ENCODE peak calls at places on chromosomes 11 and 22, in seven cellular contexts. W, S, Y, D, O, M and Q are unnamed samples.

GRCh38 chr22:47207387-47207786 is 444.9 kb downstream of the TBC1D22A start:
- DNase-seq in W (no peak), O (no peak), Y (no peak), S (no peak), D (no peak), M (peak; percentile 39), Q (no peak)

GRCh38 chr11:108368134-108368533 is 99.2 kb downstream of the C11orf65 start:
- DNase-seq in S (no peak), Y (no peak), M (no peak), D (no peak), O (no peak), W (no peak), Q (no peak)

GRCh38 chr11:120199613-120200012 is 11.2 kb upstream of the OAF start:
- DNase-seq in M (no peak), D (no peak), W (no peak), Y (no peak), S (no peak), O (no peak), Q (no peak)

GRCh38 chr11:69615545-69616278 is 25.2 kb upstream of the CCND1 start:
- DNase-seq in D (no peak), Y (no peak), W (no peak), O (no peak), S (no peak), M (no peak), Q (peak; percentile 72)

GRCh38 chr22:32444068-32444467 is 20.2 kb downstream of the BPIFC start:
- DNase-seq in O (no peak), S (peak; percentile 17), W (no peak), Y (no peak), M (no peak), D (no peak), Q (no peak)

GRCh38 chr11:96061094-96061493 is 137.2 kb upstream of the MTMR2 start:
- DNase-seq in Y (no peak), S (no peak), W (no peak), D (no peak), O (no peak), M (no peak), Q (no peak)

GRCh38 chr22:39949964-39950737 is 10.0 kb upstream of the TMA7B start:
- DNase-seq in O (no peak), S (no peak), D (no peak), M (no peak), W (no peak), Y (no peak), Q (no peak)

GRCh38 chr22:35072939-35073338 is 7.0 kb downstream of the ISX start:
- DNase-seq in D (no peak), W (no peak), O (no peak), Y (no peak), M (no peak), S (no peak), Q (no peak)

GRCh38 chr22:37229012-37229804 is 14.9 kb downstream of the RAC2 start:
- DNase-seq in D (peak; percentile 20), M (peak; percentile 54), O (no peak), W (no peak), Y (no peak), S (peak; percentile 56), Q (peak; percentile 48)

GRCh38 chr11:4607782-4608666 is at the start of gene TRIM68:
- DNase-seq in M (peak; percentile 98), Y (peak; percentile 84), D (peak; percentile 85), O (peak; percentile 98), W (peak; percentile 92), S (peak; percentile 96), Q (peak; percentile 99)

GRCh38 chr11:12680940-12681258 is 6.7 kb downstream of the TEAD1 start:
- DNase-seq in D (no peak), Y (no peak), S (no peak), W (no peak), M (no peak), O (no peak), Q (no peak)
- H3K4me1 ChIP-seq in D (peaks cover 93% of the 10 kb centered on the region), Y (peaks cover 63% of the 10 kb centered on the region), S (peaks cover 64% of the 10 kb centered on the region), W (peaks cover 40% of the 10 kb centered on the region), M (peaks cover 24% of the 10 kb centered on the region), O (no peaks in the 10 kb centered on the region), Q (peaks cover 1% of the 10 kb centered on the region)

GRCh38 chr11:61357233-61357893 is 4.3 kb downstream of the CYB561A3 start:
- DNase-seq in D (no peak), W (no peak), O (no peak), S (no peak), Y (no peak), M (no peak), Q (no peak)

GRCh38 chr11:61356701-61357100 is 5.0 kb downstream of the CYB561A3 start:
- DNase-seq in M (no peak), O (no peak), S (no peak), Y (no peak), D (no peak), W (no peak), Q (no peak)

GRCh38 chr11:61359541-61359940 is 2.1 kb downstream of the CYB561A3 start:
- DNase-seq in M (no peak), D (no peak), S (no peak), O (no peak), W (no peak), Y (no peak), Q (no peak)

GRCh38 chr11:61358566-61358965 is 3.1 kb downstream of the CYB561A3 start:
- DNase-seq in M (no peak), S (no peak), W (no peak), Y (no peak), D (no peak), O (no peak), Q (no peak)

GRCh38 chr11:61357894-61358239 is 3.8 kb downstream of the CYB561A3 start:
- DNase-seq in W (no peak), M (no peak), D (no peak), Y (no peak), O (no peak), S (no peak), Q (no peak)
- H3K4me1 ChIP-seq in W (peaks cover 22% of the 10 kb centered on the region), M (no peaks in the 10 kb centered on the region), D (peaks cover 4% of the 10 kb centered on the region), Y (peaks cover 3% of the 10 kb centered on the region), O (no peaks in the 10 kb centered on the region), S (no peaks in the 10 kb centered on the region), Q (no peaks in the 10 kb centered on the region)

DNA sequence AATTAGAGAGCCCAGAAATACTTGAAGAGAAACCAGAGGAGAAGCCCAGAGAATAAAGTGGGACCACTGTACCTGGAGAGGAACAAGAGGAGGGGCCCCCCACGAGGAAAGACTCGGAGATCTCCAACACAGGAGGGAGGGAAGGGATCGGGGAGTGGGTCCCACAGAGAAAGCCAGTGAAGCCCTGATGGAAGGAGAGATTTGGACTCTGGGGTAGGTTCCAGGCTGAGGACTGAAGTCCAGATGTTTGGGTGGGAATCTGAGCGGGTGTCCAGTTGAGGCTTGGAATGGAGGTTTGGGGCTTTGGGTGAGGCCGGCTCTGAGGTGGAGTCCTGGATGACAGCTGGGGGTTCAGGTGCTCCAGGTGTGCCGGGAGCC is 32.7 kb downstream of the PDE2A start:
- DNase-seq in Y (no peak), D (no peak), M (no peak), O (no peak), S (no peak), W (no peak), Q (no peak)
- H3K4me1 ChIP-seq in Y (peaks cover 3% of the 10 kb centered on the region), D (peaks cover 6% of the 10 kb centered on the region), M (peaks cover 20% of the 10 kb centered on the region), O (no peaks in the 10 kb centered on the region), S (peaks cover 30% of the 10 kb centered on the region), W (peaks cover 17% of the 10 kb centered on the region), Q (no peaks in the 10 kb centered on the region)

GRCh38 chr22:24414984-24415945 is 12.1 kb upstream of the ADORA2A start:
- DNase-seq in D (no peak), S (peak; percentile 25), Y (no peak), O (no peak), M (peak; percentile 60), W (no peak), Q (no peak)
- H3K4me1 ChIP-seq in D (peaks cover 9% of the 10 kb centered on the region), S (peaks cover 58% of the 10 kb centered on the region), Y (no peaks in the 10 kb centered on the region), O (no peaks in the 10 kb centered on the region), M (no peaks in the 10 kb centered on the region), W (no peaks in the 10 kb centered on the region), Q (no peaks in the 10 kb centered on the region)

GRCh38 chr11:80371931-80372330 is 931.1 kb upstream of the TENM4 start:
- DNase-seq in W (no peak), S (no peak), D (no peak), O (no peak), Y (no peak), M (no peak), Q (no peak)
- H3K4me1 ChIP-seq in W (no peaks in the 10 kb centered on the region), S (no peaks in the 10 kb centered on the region), D (no peaks in the 10 kb centered on the region), O (no peaks in the 10 kb centered on the region), Y (no peaks in the 10 kb centered on the region), M (no peaks in the 10 kb centered on the region), Q (no peaks in the 10 kb centered on the region)

GRCh38 chr11:128908391-128909246 is 17.5 kb downstream of the KCNJ5 start:
- DNase-seq in Y (no peak), D (no peak), M (peak; percentile 83), S (peak; percentile 74), W (no peak), O (no peak), Q (peak; percentile 91)
- H3K4me1 ChIP-seq in Y (peaks cover 6% of the 10 kb centered on the region), D (peaks cover 17% of the 10 kb centered on the region), M (peaks cover 24% of the 10 kb centered on the region), S (peaks cover 26% of the 10 kb centered on the region), W (peaks cover 20% of the 10 kb centered on the region), O (no peaks in the 10 kb centered on the region), Q (no peaks in the 10 kb centered on the region)

GRCh38 chr11:46522682-46523281 is 71.0 kb downstream of the AMBRA1 start:
- DNase-seq in Y (no peak), M (no peak), W (no peak), S (no peak), O (no peak), D (no peak), Q (no peak)
- H3K4me1 ChIP-seq in Y (no peaks in the 10 kb centered on the region), M (no peaks in the 10 kb centered on the region), W (peaks cover 3% of the 10 kb centered on the region), S (peaks cover 6% of the 10 kb centered on the region), O (no peaks in the 10 kb centered on the region), D (peaks cover 21% of the 10 kb centered on the region), Q (no peaks in the 10 kb centered on the region)